ENCODE peak calls at places on chromosomes 2 and 18, in nine cellular contexts. H is HTR-8/SVneo; V is OCI-LY7; M is stimulated activated naive CD8-positive, alpha-beta T cell treated with anti-CD3 and anti-CD28 coated beads, Interleukin-15, Interleukin-2, amounts not matched to agents 100 U/mL and 50 U/mL, for 24 hours; R is NCI-H1105; P is naive thymus-derived CD8-positive, alpha-beta T cell; Y is dermis blood vessel endothelial cell; C is activated T-helper 1 cell treated with anti-CD3 and anti-CD28 coated beads, Interleukin-12 subunit alpha, Interleukin-12 subunit beta, Interleukin-2, Interleukin-4 antibody, amounts not matched to agents 30 ng/mL and 10 ng/mL and 1 ng/mL, durations not matched to agents 14 hours and 24 hours and 36 hours; T is choroid plexus epithelial cell. O is an unnamed sample.

GRCh38 chr2:133484106-133484505 is 84.2 kb downstream of the NCKAP5 start:
- DNase-seq in C (no peak), V (no peak), T (no peak), Y (no peak), R (no peak), P (no peak), H (no peak), M (no peak), O (no peak)

GRCh38 chr2:224126001-224126400 is 86.9 kb upstream of the SERPINE2 start:
- DNase-seq in R (no peak), H (no peak), V (no peak), C (no peak), M (no peak), Y (no peak), T (no peak), P (no peak), O (no peak)

GRCh38 chr2:223082701-223083100 is 30.7 kb downstream of the KCNE4 start:
- DNase-seq in P (no peak), H (no peak), R (no peak), V (no peak), C (no peak), M (no peak), Y (no peak), T (no peak), O (no peak)

GRCh38 chr2:73992036-73992435 is 7.3 kb downstream of the TET3 start:
- DNase-seq in H (no peak), T (no peak), R (no peak), P (no peak), C (no peak), M (no peak), V (no peak), Y (no peak), O (no peak)

GRCh38 chr18:28657836-28658410 is 481.0 kb upstream of the CDH2 start:
- DNase-seq in H (peak), M (no peak), V (no peak), T (peak), P (no peak), Y (peak), C (no peak), R (no peak), O (peak)

GRCh38 chr2:45003586-45004568 is 5.4 kb downstream of the SIX2 start:
- DNase-seq in T (no peak), Y (no peak), M (no peak), H (no peak), C (no peak), V (no peak), R (no peak), P (no peak), O (no peak)

GRCh38 chr2:50133766-50134165 is 898.2 kb downstream of the NRXN1 start:
- DNase-seq in R (no peak), T (no peak), C (no peak), H (no peak), V (no peak), P (no peak), M (no peak), Y (no peak), O (no peak)

GRCh38 chr2:66522591-66523379 is 87.9 kb downstream of the MEIS1 start:
- DNase-seq in P (no peak), V (no peak), Y (no peak), T (no peak), H (no peak), C (no peak), R (no peak), M (no peak), O (no peak)

GRCh38 chr2:200130762-200131166 is 175.4 kb downstream of the MAIP1 start:
- DNase-seq in H (no peak), P (no peak), C (no peak), Y (no peak), R (no peak), T (peak), V (no peak), M (no peak), O (no peak)

O was measured in A673.